ENCODE peak calls at places on chromosome 2, in four cellular contexts. E is T-cell, T is T-helper 2 cell, D is left ventricle myocardium inferior. S is an unnamed sample.

GRCh38 chr2:12048551-12048950 is 302.1 kb downstream of the LPIN1 start:
- DNase-seq in E (no peak), T (no peak), D (no peak), S (no peak)

GRCh38 chr2:179340678-179341077 is 76.0 kb upstream of the SESTD1 start:
- DNase-seq in E (no peak), T (no peak), D (no peak), S (no peak)

GRCh38 chr2:135870571-135870970 is 5.7 kb downstream of the MCM6 start:
- DNase-seq in E (no peak), T (no peak), D (no peak), S (no peak)

GRCh38 chr2:81225756-81226155 is 921.2 kb upstream of the LRRTM1 start:
- DNase-seq in E (no peak), T (no peak), D (no peak), S (no peak)

GRCh38 chr2:3665886-3666612 is 8.0 kb downstream of the ALLC start:
- DNase-seq in E (no peak), T (no peak), D (no peak), S (no peak)

GRCh38 chr2:233418761-233419625 is 64.7 kb downstream of the DGKD start:
- DNase-seq in E (peak), T (peak), D (peak), S (peak)

GRCh38 chr2:237492137-237492890 is 5.3 kb downstream of the MLPH start:
- DNase-seq in E (no peak), T (no peak), D (no peak), S (no peak)

GRCh38 chr2:241764272-241765241 is 12.1 kb upstream of the GAL3ST2 start:
- DNase-seq in E (no peak), T (no peak), D (no peak), S (no peak)

GRCh38 chr2:121135168-121135853 is 149.7 kb downstream of the TFCP2L1 start:
- DNase-seq in E (no peak), T (no peak), D (no peak), S (no peak)

GRCh38 chr2:35960596-35960995 is 395.0 kb upstream of the CRIM1 start:
- DNase-seq in E (no peak), T (no peak), D (no peak), S (no peak)

GRCh38 chr2:26086155-26086634 is 52.3 kb downstream of the RAB10 start:
- DNase-seq in E (no peak), T (no peak), D (no peak), S (peak)

GRCh38 chr2:159226059-159226461 is 60.4 kb downstream of the WDSUB1 start:
- DNase-seq in E (no peak), T (peak), D (no peak), S (peak)

GRCh38 chr2:222946700-222947278 is 86.0 kb downstream of the ACSL3 start:
- DNase-seq in E (no peak), T (no peak), D (no peak), S (no peak)

GRCh38 chr2:34950797-34951196 is 1351.7 kb upstream of the FAM98A start:
- DNase-seq in E (no peak), T (no peak), D (no peak), S (no peak)

GRCh38 chr2:128832946-128833560 is 514.4 kb upstream of the HS6ST1 start:
- DNase-seq in E (no peak), T (no peak), D (no peak), S (no peak)